ENCODE peak calls at places on chromosomes 6 and 20, in eight cellular contexts. B is right lobe of liver, U is sigmoid colon, V is H1, M is ovary, E is A549, H is transverse colon, Z is suprapubic skin. S is an unnamed sample. For H3K4me1, the result is how much of the 10 kb centered on the place peaks cover.

GRCh38 chr6:139784222-139784769 is 409.8 kb upstream of the CITED2 start:
- DNase-seq in B (no peak), U (no peak), V (no peak), M (no peak), E (no peak), H (no peak), Z (no peak), S (no peak)

GRCh38 chr20:36827541-36828279 is 48.2 kb upstream of the TLDC2 start:
- DNase-seq in B (no peak), U (peak), V (no peak), M (peak), E (no peak), H (no peak), Z (no peak), S (no peak)

GRCh38 chr6:23265270-23265669 is 695.9 kb downstream of the HDGFL1 start:
- DNase-seq in B (no peak), U (no peak), V (no peak), M (no peak), E (no peak), H (no peak), Z (no peak), S (no peak)

GRCh38 chr6:161444464-161444863 is 170.6 kb upstream of the AGPAT4 start:
- DNase-seq in B (no peak), U (no peak), V (no peak), M (peak), E (no peak), H (no peak), Z (no peak), S (no peak)

GRCh38 chr20:22384978-22385377 is 199.4 kb downstream of the FOXA2 start:
- DNase-seq in B (no peak), U (no peak), V (no peak), M (no peak), E (no peak), H (no peak), Z (no peak), S (no peak)

GRCh38 chr6:117600008-117600743 is 2.1 kb downstream of the GOPC start:
- DNase-seq in B (no peak), U (no peak), V (no peak), M (no peak), E (peak), H (no peak), Z (no peak), S (no peak)

GRCh38 chr20:19170148-19170547 is 42.3 kb upstream of the SLC24A3 start:
- DNase-seq in B (no peak), U (no peak), V (no peak), M (no peak), E (no peak), H (no peak), Z (no peak), S (no peak)

GRCh38 chr6:27651371-27651732 is 178.4 kb upstream of the ZNF184 start:
- DNase-seq in B (no peak), U (no peak), V (no peak), M (no peak), E (peak), H (no peak), Z (no peak), S (no peak)

GRCh38 chr6:129593233-129593564 is 116.8 kb downstream of the ARHGAP18 start:
- DNase-seq in B (no peak), U (no peak), V (no peak), M (no peak), E (no peak), H (no peak), Z (no peak), S (no peak)

GRCh38 chr6:97048771-97049170 is 124.2 kb downstream of the KLHL32 start:
- DNase-seq in B (no peak), U (no peak), V (no peak), M (no peak), E (no peak), H (no peak), Z (no peak), S (no peak)

GRCh38 chr6:152748843-152749242 is 1.8 kb upstream of the VIP start:
- DNase-seq in B (no peak), U (no peak), V (no peak), M (no peak), E (peak), H (no peak), Z (no peak), S (no peak)

GRCh38 chr20:44207066-44207723 is 3.4 kb downstream of the OSER1 start:
- DNase-seq in B (no peak), U (no peak), V (no peak), M (no peak), E (no peak), H (no peak), Z (no peak), S (no peak)

GRCh38 chr6:111727798-111728197 is 122.1 kb upstream of the TRAF3IP2 start:
- DNase-seq in B (no peak), U (no peak), V (no peak), M (no peak), E (peak), H (no peak), Z (no peak), S (no peak)

GRCh38 chr6:50849781-50850180 is 31.1 kb downstream of the TFAP2B start:
- DNase-seq in B (no peak), U (no peak), V (no peak), M (no peak), E (no peak), H (no peak), Z (no peak), S (no peak)

GRCh38 chr6:34115396-34116314 is 30.2 kb downstream of the GRM4 start:
- DNase-seq in B (no peak), U (no peak), V (no peak), M (no peak), E (no peak), H (no peak), Z (no peak), S (no peak)

GRCh38 chr6:111122458-111123286 is 35.4 kb downstream of the SLC16A10 start:
- DNase-seq in B (no peak), U (no peak), V (no peak), M (no peak), E (no peak), H (no peak), Z (no peak), S (no peak)

GRCh38 chr20:21315138-21315537 is 12.0 kb downstream of the XRN2 start:
- DNase-seq in B (no peak), U (no peak), V (no peak), M (no peak), E (no peak), H (no peak), Z (no peak), S (no peak)

GRCh38 chr20:63280929-63281545 is 8.4 kb downstream of the ARFGAP1 start:
- DNase-seq in B (no peak), U (no peak), V (no peak), M (no peak), E (peak), H (no peak), Z (no peak), S (no peak)
- TF ChIP-seq CTCF in B (no peak), U (no peak), V (peak), M (no peak), E (peak), H (no peak), Z (no peak), S (no peak)

GRCh38 chr6:1643111-1643510 is 33.4 kb downstream of the FOXC1 start:
- DNase-seq in B (no peak), U (no peak), V (no peak), M (no peak), E (no peak), H (no peak), Z (no peak), S (no peak)

GRCh38 chr6:1644516-1644915 is 34.8 kb downstream of the FOXC1 start:
- DNase-seq in B (no peak), U (no peak), V (no peak), M (no peak), E (no peak), H (no peak), Z (no peak), S (no peak)

GRCh38 chr6:1641391-1641790 is 31.7 kb downstream of the FOXC1 start:
- DNase-seq in B (no peak), U (no peak), V (no peak), M (no peak), E (no peak), H (no peak), Z (no peak), S (no peak)

GRCh38 chr6:1645466-1646185 is 35.9 kb downstream of the FOXC1 start:
- DNase-seq in B (no peak), U (no peak), V (no peak), M (no peak), E (no peak), H (no peak), Z (no peak), S (no peak)

GRCh38 chr6:1643830-1644445 is 34.2 kb downstream of the FOXC1 start:
- DNase-seq in B (no peak), U (no peak), V (no peak), M (no peak), E (no peak), H (no peak), Z (no peak), S (no peak)
- H3K4me1 ChIP-seq in B (under half), U (under half), V (under half), M (under half), E (under half), H (under half), Z (under half), S (under half)

GRCh38 chr6:30610065-30610464 is 7.0 kb downstream of the PPP1R10 start:
- DNase-seq in B (no peak), U (peak), V (no peak), M (no peak), E (no peak), H (no peak), Z (no peak), S (no peak)
- TF ChIP-seq POLR2A in B (no peak), U (no peak), V (no peak), M (no peak), E (no peak), H (no peak), Z (no peak), S (no peak)

DNA sequence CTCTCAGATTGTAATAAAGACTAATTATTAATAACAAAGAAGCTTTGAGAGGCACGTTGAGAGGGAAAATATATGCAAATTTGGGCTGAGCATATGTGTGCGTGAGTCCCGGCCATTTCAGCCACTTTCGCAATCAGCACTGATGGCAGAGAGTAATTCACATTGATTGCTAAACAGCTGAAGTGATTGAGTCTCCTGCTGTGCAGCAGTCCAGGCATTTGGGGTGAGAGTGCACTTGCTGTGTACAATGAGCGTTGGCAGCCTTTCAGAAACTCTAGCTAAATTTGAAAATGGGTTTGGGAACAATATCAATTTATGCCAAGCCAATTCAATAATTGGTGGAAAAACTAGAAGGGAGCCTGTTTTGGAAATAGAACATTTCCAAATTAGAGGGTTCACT is 595.9 kb downstream of the EPM2A start:
- DNase-seq in B (peak), U (no peak), V (no peak), M (no peak), E (no peak), H (no peak), Z (no peak), S (no peak)
- TF ChIP-seq CTCF in B (no peak), U (no peak), V (no peak), M (no peak), E (no peak), H (no peak), Z (no peak), S (no peak)

GRCh38 chr6:4909063-4909645 is 94.7 kb downstream of the RPP40 start:
- DNase-seq in B (no peak), U (no peak), V (no peak), M (no peak), E (no peak), H (peak), Z (no peak), S (no peak)
- H3K4me1 ChIP-seq in B (under half), U (under half), V (under half), M (under half), E (under half), H (under half), Z (under half), S (under half)

GRCh38 chr20:25622049-25622448 is 1.8 kb downstream of the NANP start:
- DNase-seq in B (no peak), U (no peak), V (no peak), M (no peak), E (no peak), H (no peak), Z (no peak), S (no peak)
- TF ChIP-seq POLR2A in B (no peak), U (no peak), V (no peak), M (no peak), E (no peak), H (no peak), Z (no peak), S (no peak)

GRCh38 chr20:32762754-32763201 is 593 bp downstream of the DNMT3B start:
- DNase-seq in B (no peak), U (no peak), V (no peak), M (no peak), E (no peak), H (no peak), Z (no peak), S (no peak)

GRCh38 chr20:32764000-32764960 is 2.1 kb downstream of the DNMT3B start:
- DNase-seq in B (no peak), U (no peak), V (peak), M (no peak), E (no peak), H (no peak), Z (no peak), S (no peak)

GRCh38 chr20:32761417-32761830 is 761 bp upstream of the DNMT3B start:
- DNase-seq in B (no peak), U (no peak), V (no peak), M (no peak), E (no peak), H (no peak), Z (no peak), S (no peak)

GRCh38 chr20:32763202-32763999 is 1.2 kb downstream of the DNMT3B start:
- DNase-seq in B (no peak), U (no peak), V (no peak), M (no peak), E (no peak), H (no peak), Z (no peak), S (no peak)

GRCh38 chr20:32761831-32762753 is at the start of gene DNMT3B:
- DNase-seq in B (peak), U (peak), V (peak), M (peak), E (peak), H (peak), Z (no peak), S (peak)
- TF ChIP-seq CTCF in B (no peak), U (no peak), V (no peak), M (no peak), E (peak), H (no peak), Z (peak), S (peak)

GRCh38 chr6:122459240-122459639 is 12.4 kb downstream of the SERINC1 start:
- DNase-seq in B (no peak), U (no peak), V (no peak), M (no peak), E (no peak), H (no peak), Z (no peak), S (no peak)

GRCh38 chr6:122458087-122458486 is 13.5 kb downstream of the SERINC1 start:
- DNase-seq in B (no peak), U (no peak), V (no peak), M (no peak), E (no peak), H (no peak), Z (no peak), S (no peak)

GRCh38 chr6:122461885-122462284 is 9.7 kb downstream of the SERINC1 start:
- DNase-seq in B (no peak), U (no peak), V (no peak), M (no peak), E (no peak), H (no peak), Z (no peak), S (no peak)
- H3K4me1 ChIP-seq in B (under half), U (under half), V (under half), M (under half), E (under half), H (under half), Z (under half), S (under half)

GRCh38 chr20:5000263-5001173 is 792 bp downstream of the SLC23A2 start:
- DNase-seq in B (peak), U (peak), V (no peak), M (peak), E (no peak), H (peak), Z (peak), S (peak)

GRCh38 chr20:4999788-5000187 is 1.5 kb downstream of the SLC23A2 start:
- DNase-seq in B (no peak), U (no peak), V (no peak), M (no peak), E (no peak), H (no peak), Z (no peak), S (no peak)

GRCh38 chr20:5003626-5004025 is 2.3 kb upstream of the SLC23A2 start:
- DNase-seq in B (no peak), U (no peak), V (no peak), M (no peak), E (no peak), H (no peak), Z (no peak), S (no peak)

GRCh38 chr20:5002077-5002413 is 735 bp upstream of the SLC23A2 start:
- DNase-seq in B (no peak), U (no peak), V (no peak), M (no peak), E (no peak), H (no peak), Z (no peak), S (no peak)

GRCh38 chr20:5001174-5002076 is at the start of gene SLC23A2:
- DNase-seq in B (peak), U (peak), V (no peak), M (peak), E (peak), H (peak), Z (no peak), S (no peak)
- TF ChIP-seq POLR2A in B (peak), U (no peak), V (no peak), M (no peak), E (peak), H (no peak), Z (no peak), S (no peak)

DNA sequence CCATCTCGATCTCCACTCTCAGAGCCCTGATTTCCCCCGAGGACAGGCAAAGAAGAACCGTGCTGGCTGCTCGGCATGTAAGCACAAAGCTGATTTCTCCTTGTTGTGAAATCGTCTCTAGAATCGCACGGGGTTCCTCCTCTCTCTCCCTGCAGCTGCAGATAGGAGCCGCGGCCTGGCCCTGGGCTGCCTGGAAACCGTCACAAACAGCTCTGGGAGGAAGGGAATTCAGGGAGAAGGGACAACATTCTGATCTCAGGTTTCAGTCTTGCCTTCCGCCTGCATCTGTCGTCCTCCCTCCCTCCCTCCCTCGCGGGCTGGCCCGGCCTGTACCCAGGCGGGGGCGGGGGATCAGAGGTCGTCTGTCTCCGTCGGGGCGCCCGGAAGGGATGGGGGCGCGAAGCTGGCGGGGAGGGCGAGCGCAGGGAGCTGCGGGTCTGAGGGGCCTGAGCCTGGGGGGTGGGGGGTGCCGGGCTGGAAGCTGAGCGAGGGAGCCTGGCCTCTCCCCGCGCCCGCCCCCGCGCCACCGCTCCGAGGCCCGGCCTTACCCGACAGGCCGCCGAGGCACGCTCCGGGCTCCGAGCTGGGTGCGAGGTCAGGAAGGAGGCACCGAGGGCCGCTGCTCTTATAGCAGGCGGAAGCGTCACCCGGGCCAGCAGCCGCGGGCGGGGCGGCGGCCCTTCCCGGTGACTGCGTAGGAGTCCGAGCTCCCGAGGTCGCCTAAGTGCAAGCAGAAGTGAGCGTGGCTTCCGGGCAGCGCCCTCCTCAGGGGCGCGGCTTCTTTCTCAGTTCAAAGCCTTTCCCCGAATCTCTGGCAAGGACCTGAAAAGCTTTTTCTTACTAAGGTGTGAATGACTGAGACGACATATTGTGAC is at the start of gene SERPINB1:
- DNase-seq in B (peak), U (peak), V (peak), M (peak), E (peak), H (peak), Z (peak), S (peak)
- TF ChIP-seq CTCF in B (no peak), U (no peak), V (no peak), M (no peak), E (no peak), H (no peak), Z (no peak), S (no peak)

S was measured in breast epithelium.